ENCODE peak calls at places on chromosomes 6 and 20, in five cellular contexts. X is tibial nerve; M is H1; D is left lung; U is CD8-positive, alpha-beta T cell. V is an unnamed sample.

GRCh38 chr6:10529231-10529801 is 8.2 kb downstream of the GCNT2 start:
- DNase-seq in X (no peak), M (no peak), D (peak; percentile 66), U (no peak), V (no peak)

GRCh38 chr6:28377879-28378278 is 21.7 kb downstream of the ZSCAN12 start:
- DNase-seq in X (no peak), M (no peak), D (no peak), U (no peak), V (no peak)

GRCh38 chr6:135188718-135189117 is 7.6 kb downstream of the MYB start:
- DNase-seq in X (no peak), M (no peak), D (no peak), U (no peak), V (no peak)

GRCh38 chr6:141153563-141153962 is 979.2 kb upstream of the GJE1 start:
- DNase-seq in X (no peak), M (no peak), D (no peak), U (no peak), V (no peak)

GRCh38 chr6:32818867-32819266 is 2.1 kb upstream of the HLA-DOB start:
- DNase-seq in X (no peak), M (no peak), D (no peak), U (no peak), V (no peak)

GRCh38 chr6:54980511-54981275 is 134.1 kb downstream of the FAM83B start:
- DNase-seq in X (no peak), M (no peak), D (no peak), U (no peak), V (no peak)

GRCh38 chr6:16132909-16133308 is 4.0 kb downstream of the MYLIP start:
- DNase-seq in X (no peak), M (no peak), D (no peak), U (no peak), V (no peak)

GRCh38 chr6:92110390-92110789 is 1309.0 kb downstream of the EPHA7 start:
- DNase-seq in X (no peak), M (no peak), D (no peak), U (no peak), V (no peak)

GRCh38 chr6:42769051-42769450 is 12.8 kb upstream of the BICRAL start:
- DNase-seq in X (no peak), M (no peak), D (no peak), U (no peak), V (no peak)

GRCh38 chr6:133621751-133622150 is 267.2 kb upstream of the TCF21 start:
- DNase-seq in X (no peak), M (no peak), D (no peak), U (no peak), V (no peak)

GRCh38 chr6:43734294-43734665 is 35.7 kb upstream of the VEGFA start:
- DNase-seq in X (no peak), M (no peak), D (no peak), U (no peak), V (no peak)

GRCh38 chr6:678515-678914 is 14.4 kb downstream of the EXOC2 start:
- DNase-seq in X (no peak), M (no peak), D (no peak), U (no peak), V (no peak)

GRCh38 chr6:166839006-166839405 is 117.3 kb downstream of the RNASET2 start:
- DNase-seq in X (no peak), M (no peak), D (no peak), U (no peak), V (no peak)

GRCh38 chr6:63307581-63308246 is 12.1 kb downstream of the LGSN start:
- DNase-seq in X (no peak), M (no peak), D (no peak), U (no peak), V (no peak)

GRCh38 chr20:56896447-56896846 is 267.3 kb downstream of the TFAP2C start:
- DNase-seq in X (no peak), M (no peak), D (no peak), U (no peak), V (no peak)

GRCh38 chr6:13604135-13604534 is 11.0 kb upstream of the NOL7 start:
- DNase-seq in X (no peak), M (no peak), D (no peak), U (no peak), V (no peak)

GRCh38 chr6:30227242-30227722 is 14.1 kb upstream of the TRIM26 start:
- DNase-seq in X (no peak), M (no peak), D (no peak), U (no peak), V (no peak)

GRCh38 chr6:137779982-137780381 is 87.1 kb upstream of the TNFAIP3 start:
- DNase-seq in X (no peak), M (no peak), D (no peak), U (no peak), V (no peak)
- H3K27ac ChIP-seq in X (no peak overlapping the region), M (no peak overlapping the region), D (no peak overlapping the region), U (no peak overlapping the region), V (no peak overlapping the region)

GRCh38 chr20:34058831-34059230 is 53.2 kb downstream of the EIF2S2 start:
- DNase-seq in X (no peak), M (no peak), D (no peak), U (peak; percentile 15), V (no peak)
- TF ChIP-seq CTCF in X (no peak), M (no peak), D (no peak), U (no peak), V (no peak)

GRCh38 chr20:51447097-51447764 is 95.3 kb downstream of the NFATC2 start:
- DNase-seq in X (peak; percentile 57), M (no peak), D (no peak), U (no peak), V (no peak)
- H3K27ac ChIP-seq in X (peak overlapping the region; percentile 39), M (no peak overlapping the region), D (peak overlapping the region; percentile 4), U (no peak overlapping the region), V (no peak overlapping the region)

GRCh38 chr6:118284736-118285360 is 263.2 kb upstream of the PLN start:
- DNase-seq in X (no peak), M (no peak), D (no peak), U (no peak), V (no peak)
- TF ChIP-seq CTCF in X (peak; percentile 35), M (no peak), D (peak; percentile 43), U (no peak), V (peak; percentile 53)

DNA sequence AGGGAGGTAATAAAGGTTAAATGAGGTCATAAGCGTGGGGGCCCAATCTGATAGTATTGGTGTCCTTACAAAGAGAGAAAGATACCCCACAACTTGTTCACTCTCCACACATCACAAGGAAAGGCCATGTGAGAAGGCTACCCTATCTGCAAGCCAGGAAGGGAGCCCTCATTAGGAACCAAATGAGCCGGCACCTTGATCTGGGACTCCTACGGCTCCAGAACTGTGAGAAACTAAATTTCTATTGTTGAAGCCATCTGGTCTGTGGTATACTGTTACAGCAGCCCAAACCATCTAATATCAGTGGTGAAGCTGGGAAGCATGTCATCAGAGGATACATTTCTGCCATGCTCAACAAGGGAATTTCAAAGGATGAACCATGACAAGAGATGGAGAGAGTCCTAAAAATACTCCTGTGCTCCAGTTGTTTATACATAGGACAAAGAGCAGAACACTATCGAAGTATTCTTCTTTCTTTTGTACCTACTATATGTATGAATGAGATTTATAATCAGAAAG is 10.4 kb downstream of the COX7A2 start:
- DNase-seq in X (no peak), M (no peak), D (no peak), U (no peak), V (no peak)
- H3K27ac ChIP-seq in X (no peak overlapping the region), M (no peak overlapping the region), D (no peak overlapping the region), U (no peak overlapping the region), V (no peak overlapping the region)

GRCh38 chr20:1466211-1467081 is at the start of gene NSFL1C:
- DNase-seq in X (peak; percentile 85), M (peak; percentile 99), D (peak; percentile 95), U (peak; percentile 96), V (peak; percentile 98)

GRCh38 chr20:1465470-1466210 is 1.0 kb downstream of the NSFL1C start:
- DNase-seq in X (no peak), M (peak; percentile 11), D (no peak), U (no peak), V (no peak)

GRCh38 chr20:1467355-1468116 is 887 bp upstream of the NSFL1C start:
- DNase-seq in X (peak; percentile 24), M (peak; percentile 48), D (peak; percentile 59), U (no peak), V (no peak)

GRCh38 chr20:1468117-1468624 is 1.5 kb upstream of the NSFL1C start:
- DNase-seq in X (no peak), M (peak; percentile 17), D (no peak), U (no peak), V (no peak)

DNA sequence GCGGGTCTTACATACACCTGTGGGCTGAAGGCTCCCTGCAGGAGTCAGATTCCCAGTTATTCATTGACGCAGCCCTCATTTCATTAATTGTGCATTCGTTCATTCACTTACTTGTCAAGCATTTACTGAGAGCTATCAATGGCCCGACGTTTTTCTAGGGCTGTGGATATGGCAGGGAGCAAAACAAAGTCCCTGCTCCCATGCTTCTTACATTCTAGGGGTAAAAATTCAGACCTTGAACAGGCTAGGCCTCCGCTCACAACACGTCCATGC is 369 bp upstream of the NSFL1C start:
- DNase-seq in X (no peak), M (no peak), D (no peak), U (no peak), V (no peak)
- TF ChIP-seq CTCF in X (no peak), M (no peak), D (no peak), U (no peak), V (no peak)

GRCh38 chr6:119323926-119324325 is 25.6 kb downstream of the MAN1A1 start:
- DNase-seq in X (no peak), M (no peak), D (no peak), U (no peak), V (no peak)

GRCh38 chr6:119326291-119327005 is 23.1 kb downstream of the MAN1A1 start:
- DNase-seq in X (no peak), M (no peak), D (no peak), U (no peak), V (no peak)

GRCh38 chr6:119327810-119328209 is 21.8 kb downstream of the MAN1A1 start:
- DNase-seq in X (no peak), M (no peak), D (no peak), U (no peak), V (no peak)

GRCh38 chr6:119324718-119325117 is 24.8 kb downstream of the MAN1A1 start:
- DNase-seq in X (no peak), M (no peak), D (no peak), U (no peak), V (no peak)

DNA sequence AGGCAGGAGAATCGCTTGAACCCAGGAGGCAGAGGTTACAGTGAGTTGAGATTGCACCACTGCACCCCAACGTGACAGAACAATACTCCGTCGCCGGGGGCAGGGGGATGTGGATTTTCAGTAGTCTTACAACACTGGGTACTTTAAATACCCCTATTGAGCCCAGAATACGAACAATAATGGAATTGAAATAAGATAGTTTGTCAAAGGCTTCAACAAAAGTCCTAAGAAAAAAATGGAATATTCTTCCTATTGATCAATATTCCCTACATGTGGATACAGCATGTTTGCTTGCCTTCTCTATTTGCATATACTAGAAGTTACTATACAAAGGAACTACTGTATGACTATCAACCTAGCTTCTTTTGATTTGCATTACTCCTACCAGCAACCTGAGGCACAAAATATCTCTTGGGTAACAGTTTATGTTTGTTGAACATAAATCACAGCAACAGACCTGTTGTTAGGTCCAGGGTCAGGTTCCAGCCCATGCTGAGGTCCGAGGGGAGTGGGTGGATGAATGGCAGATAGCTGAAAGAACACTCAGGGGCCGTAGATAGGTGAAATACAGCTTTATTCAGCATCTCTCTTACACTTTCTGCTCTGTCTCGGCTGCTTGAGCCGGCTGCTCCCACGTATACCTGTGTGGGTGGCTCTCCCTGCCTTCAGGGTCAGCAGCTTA is 23.9 kb downstream of the MAN1A1 start:
- DNase-seq in X (no peak), M (no peak), D (no peak), U (no peak), V (no peak)
- H3K27ac ChIP-seq in X (no peak overlapping the region), M (no peak overlapping the region), D (no peak overlapping the region), U (no peak overlapping the region), V (no peak overlapping the region)

GRCh38 chr20:37511605-37512275 is 9.3 kb upstream of the NNAT start:
- DNase-seq in X (no peak), M (no peak), D (no peak), U (no peak), V (no peak)
- TF ChIP-seq CTCF in X (no peak), M (no peak), D (no peak), U (no peak), V (no peak)